ENCODE peak calls at places on chromosome 20, in seven cellular contexts. C is RPMI7951, Y is EL, I is NCI-H1092 treated with DMSO at 0.1 percent for 48 hours, N is pons, V is HS-5, S is iris pigment epithelial cell. P is an unnamed sample.

GRCh38 chr20:16062661-16063591 is 510.3 kb downstream of the KIF16B start:
- DNase-seq in C (no peak), Y (no peak), I (no peak), N (no peak), V (peak; percentile 6), S (no peak), P (peak; percentile 2)

GRCh38 chr20:44572551-44573500 is 9.6 kb upstream of the PKIG start:
- DNase-seq in C (peak; percentile 98), Y (peak; percentile 93), I (no peak), N (peak; percentile 93), V (peak; percentile 98), S (peak; percentile 90), P (peak; percentile 94)

GRCh38 chr20:9112541-9113515 is 43.9 kb downstream of the PLCB4 start:
- DNase-seq in C (peak; percentile 87), Y (peak; percentile 78), I (no peak), N (peak; percentile 34), V (peak; percentile 20), S (peak; percentile 84), P (peak; percentile 79)

GRCh38 chr20:43770342-43770741 is 43.5 kb upstream of the GTSF1L start:
- DNase-seq in C (no peak), Y (no peak), I (no peak), N (no peak), V (no peak), S (no peak), P (no peak)

GRCh38 chr20:57943291-57943690 is 233.5 kb upstream of the PMEPA1 start:
- DNase-seq in C (no peak), Y (no peak), I (no peak), N (no peak), V (no peak), S (no peak), P (no peak)

GRCh38 chr20:32231847-32232246 is 24.2 kb downstream of the POFUT1 start:
- DNase-seq in C (no peak), Y (no peak), I (no peak), N (peak; percentile 61), V (no peak), S (peak; percentile 59), P (no peak)

GRCh38 chr20:46117704-46118467 is at the start of gene CD40:
- DNase-seq in C (peak; percentile 69), Y (peak; percentile 88), I (no peak), N (peak; percentile 73), V (peak; percentile 71), S (peak; percentile 63), P (peak; percentile 30)

GRCh38 chr20:34541917-34542316 is 16.6 kb upstream of the MAP1LC3A start:
- DNase-seq in C (no peak), Y (no peak), I (no peak), N (no peak), V (no peak), S (no peak), P (no peak)

GRCh38 chr20:19317240-19318069 is 105.0 kb downstream of the SLC24A3 start:
- DNase-seq in C (peak; percentile 75), Y (no peak), I (no peak), N (no peak), V (no peak), S (no peak), P (no peak)

GRCh38 chr20:2707353-2708072 is 14.9 kb downstream of the EBF4 start:
- DNase-seq in C (no peak), Y (no peak), I (peak; percentile 8), N (no peak), V (no peak), S (no peak), P (no peak)

GRCh38 chr20:47256665-47257236 is 99.7 kb downstream of the ZMYND8 start:
- DNase-seq in C (no peak), Y (peak; percentile 51), I (no peak), N (no peak), V (no peak), S (peak; percentile 66), P (peak; percentile 70)